ENCODE peak calls at places on chromosome 7, in ten cellular contexts. One of them, this sample, is unnamed.

GRCh38 chr7:20846791-20847190 is 60.1 kb upstream of the SP8 start:
- DNase-seq in heart right ventricle: no peak
- DNase-seq in retina: no peak
- DNase-seq in testis: no peak
- DNase-seq in myocyte: peak; percentile 9
- DNase-seq in adipocyte: no peak
- DNase-seq in stimulated activated CD4-positive, alpha-beta T cell treated with anti-CD3 and anti-CD28 coated beads, Interleukin-1b, Interleukin-23, amount 100 ng/mL, for 1 hour: no peak
- DNase-seq in body of pancreas: no peak
- DNase-seq in stimulated activated CD8-positive, alpha-beta memory T cell treated with anti-CD3 and anti-CD28 coated beads, Interleukin-4, amount 100 ng/mL, for 48 hours: no peak
- DNase-seq in tibial artery: no peak
- DNase-seq in this sample: no peak

GRCh38 chr7:46948776-46949175 is 633.1 kb downstream of the TNS3 start:
- DNase-seq in retina: no peak
- DNase-seq in adipocyte: no peak
- DNase-seq in myocyte: no peak
- DNase-seq in stimulated activated CD8-positive, alpha-beta memory T cell treated with anti-CD3 and anti-CD28 coated beads, Interleukin-4, amount 100 ng/mL, for 48 hours: no peak
- DNase-seq in tibial artery: no peak
- DNase-seq in heart right ventricle: no peak
- DNase-seq in testis: no peak
- DNase-seq in stimulated activated CD4-positive, alpha-beta T cell treated with anti-CD3 and anti-CD28 coated beads, Interleukin-1b, Interleukin-23, amount 100 ng/mL, for 1 hour: no peak
- DNase-seq in body of pancreas: no peak
- DNase-seq in this sample: no peak

GRCh38 chr7:57328457-57328856 is 121.5 kb upstream of the ZNF716 start:
- DNase-seq in adipocyte: no peak
- DNase-seq in body of pancreas: no peak
- DNase-seq in stimulated activated CD4-positive, alpha-beta T cell treated with anti-CD3 and anti-CD28 coated beads, Interleukin-1b, Interleukin-23, amount 100 ng/mL, for 1 hour: no peak
- DNase-seq in tibial artery: no peak
- DNase-seq in stimulated activated CD8-positive, alpha-beta memory T cell treated with anti-CD3 and anti-CD28 coated beads, Interleukin-4, amount 100 ng/mL, for 48 hours: no peak
- DNase-seq in myocyte: no peak
- DNase-seq in retina: no peak
- DNase-seq in testis: no peak
- DNase-seq in heart right ventricle: peak; percentile 84
- DNase-seq in this sample: no peak

GRCh38 chr7:131909151-131909768 is 352.8 kb upstream of the PODXL start:
- DNase-seq in stimulated activated CD4-positive, alpha-beta T cell treated with anti-CD3 and anti-CD28 coated beads, Interleukin-1b, Interleukin-23, amount 100 ng/mL, for 1 hour: no peak
- DNase-seq in adipocyte: no peak
- DNase-seq in retina: peak; percentile 61
- DNase-seq in testis: no peak
- DNase-seq in stimulated activated CD8-positive, alpha-beta memory T cell treated with anti-CD3 and anti-CD28 coated beads, Interleukin-4, amount 100 ng/mL, for 48 hours: no peak
- DNase-seq in body of pancreas: peak; percentile 16
- DNase-seq in tibial artery: no peak
- DNase-seq in heart right ventricle: no peak
- DNase-seq in myocyte: no peak
- DNase-seq in this sample: no peak

GRCh38 chr7:76998263-76998666 is 33.9 kb downstream of the SPDYE17 start:
- DNase-seq in retina: no peak
- DNase-seq in tibial artery: peak; percentile 55
- DNase-seq in stimulated activated CD4-positive, alpha-beta T cell treated with anti-CD3 and anti-CD28 coated beads, Interleukin-1b, Interleukin-23, amount 100 ng/mL, for 1 hour: no peak
- DNase-seq in heart right ventricle: no peak
- DNase-seq in myocyte: no peak
- DNase-seq in body of pancreas: no peak
- DNase-seq in adipocyte: no peak
- DNase-seq in stimulated activated CD8-positive, alpha-beta memory T cell treated with anti-CD3 and anti-CD28 coated beads, Interleukin-4, amount 100 ng/mL, for 48 hours: no peak
- DNase-seq in testis: no peak
- DNase-seq in this sample: no peak

GRCh38 chr7:158295966-158296797 is 291.4 kb downstream of the PTPRN2 start:
- DNase-seq in retina: no peak
- DNase-seq in heart right ventricle: no peak
- DNase-seq in stimulated activated CD8-positive, alpha-beta memory T cell treated with anti-CD3 and anti-CD28 coated beads, Interleukin-4, amount 100 ng/mL, for 48 hours: no peak
- DNase-seq in stimulated activated CD4-positive, alpha-beta T cell treated with anti-CD3 and anti-CD28 coated beads, Interleukin-1b, Interleukin-23, amount 100 ng/mL, for 1 hour: no peak
- DNase-seq in body of pancreas: no peak
- DNase-seq in adipocyte: no peak
- DNase-seq in tibial artery: no peak
- DNase-seq in myocyte: no peak
- DNase-seq in testis: no peak
- DNase-seq in this sample: no peak

GRCh38 chr7:28083159-28083997 is 97.2 kb downstream of the JAZF1 start:
- DNase-seq in testis: peak; percentile 80
- DNase-seq in retina: no peak
- DNase-seq in heart right ventricle: no peak
- DNase-seq in adipocyte: peak; percentile 95
- DNase-seq in myocyte: no peak
- DNase-seq in stimulated activated CD4-positive, alpha-beta T cell treated with anti-CD3 and anti-CD28 coated beads, Interleukin-1b, Interleukin-23, amount 100 ng/mL, for 1 hour: no peak
- DNase-seq in stimulated activated CD8-positive, alpha-beta memory T cell treated with anti-CD3 and anti-CD28 coated beads, Interleukin-4, amount 100 ng/mL, for 48 hours: no peak
- DNase-seq in tibial artery: peak; percentile 82
- DNase-seq in body of pancreas: no peak
- DNase-seq in this sample: no peak

GRCh38 chr7:103347507-103348267 is at the start of gene PSMC2:
- DNase-seq in body of pancreas: peak; percentile 76
- DNase-seq in retina: peak; percentile 92
- DNase-seq in stimulated activated CD8-positive, alpha-beta memory T cell treated with anti-CD3 and anti-CD28 coated beads, Interleukin-4, amount 100 ng/mL, for 48 hours: peak; percentile 84
- DNase-seq in stimulated activated CD4-positive, alpha-beta T cell treated with anti-CD3 and anti-CD28 coated beads, Interleukin-1b, Interleukin-23, amount 100 ng/mL, for 1 hour: peak; percentile 59
- DNase-seq in adipocyte: peak; percentile 93
- DNase-seq in heart right ventricle: peak; percentile 50
- DNase-seq in myocyte: peak; percentile 97
- DNase-seq in testis: peak; percentile 92
- DNase-seq in tibial artery: peak; percentile 87
- DNase-seq in this sample: no peak